ENCODE peak calls at places on chromosome 21, in seven cellular contexts. One of them, this sample, is unnamed.
A peak's percentile ranks its signal among the peaks of the same experiment; 100 is the strongest.

GRCh38 chr21:31714741-31715365 is 17.1 kb downstream of the SCAF4 start:
- DNase-seq in stimulated activated CD8-positive, alpha-beta memory T cell treated with anti-CD3 and anti-CD28 coated beads, Interleukin-4, amount 100 ng/mL, for 48 hours: no peak
- DNase-seq in MV-4-11: no peak
- DNase-seq in kidney tubule cell: no peak
- DNase-seq in iPS-NIHi11: no peak
- DNase-seq in Caki2: no peak
- DNase-seq in effector memory CD4-positive, alpha-beta T cell: no peak
- DNase-seq in this sample: no peak

GRCh38 chr21:46122241-46122671 is 24.3 kb downstream of the COL6A2 start:
- DNase-seq in stimulated activated CD8-positive, alpha-beta memory T cell treated with anti-CD3 and anti-CD28 coated beads, Interleukin-4, amount 100 ng/mL, for 48 hours: no peak
- DNase-seq in MV-4-11: no peak
- DNase-seq in kidney tubule cell: no peak
- DNase-seq in iPS-NIHi11: no peak
- DNase-seq in Caki2: no peak
- DNase-seq in effector memory CD4-positive, alpha-beta T cell: no peak
- DNase-seq in this sample: peak; percentile 92

GRCh38 chr21:15065381-15066230 is 806 bp upstream of the NRIP1 start:
- DNase-seq in stimulated activated CD8-positive, alpha-beta memory T cell treated with anti-CD3 and anti-CD28 coated beads, Interleukin-4, amount 100 ng/mL, for 48 hours: peak; percentile 71
- DNase-seq in MV-4-11: peak; percentile 90
- DNase-seq in kidney tubule cell: peak; percentile 82
- DNase-seq in iPS-NIHi11: peak; percentile 53
- DNase-seq in Caki2: peak; percentile 77
- DNase-seq in effector memory CD4-positive, alpha-beta T cell: peak; percentile 51
- DNase-seq in this sample: peak; percentile 51

GRCh38 chr21:43657355-43658093 is 1.8 kb downstream of the HSF2BP start:
- DNase-seq in stimulated activated CD8-positive, alpha-beta memory T cell treated with anti-CD3 and anti-CD28 coated beads, Interleukin-4, amount 100 ng/mL, for 48 hours: no peak
- DNase-seq in MV-4-11: no peak
- DNase-seq in kidney tubule cell: no peak
- DNase-seq in iPS-NIHi11: no peak
- DNase-seq in Caki2: no peak
- DNase-seq in effector memory CD4-positive, alpha-beta T cell: no peak
- DNase-seq in this sample: no peak

GRCh38 chr21:16713331-16714114 is 799.3 kb upstream of the CXADR start:
- DNase-seq in stimulated activated CD8-positive, alpha-beta memory T cell treated with anti-CD3 and anti-CD28 coated beads, Interleukin-4, amount 100 ng/mL, for 48 hours: no peak
- DNase-seq in MV-4-11: no peak
- DNase-seq in kidney tubule cell: no peak
- DNase-seq in iPS-NIHi11: no peak
- DNase-seq in Caki2: no peak
- DNase-seq in effector memory CD4-positive, alpha-beta T cell: no peak
- DNase-seq in this sample: no peak

GRCh38 chr21:21103692-21104091 is 105.5 kb downstream of the NCAM2 start:
- DNase-seq in stimulated activated CD8-positive, alpha-beta memory T cell treated with anti-CD3 and anti-CD28 coated beads, Interleukin-4, amount 100 ng/mL, for 48 hours: no peak
- DNase-seq in MV-4-11: no peak
- DNase-seq in kidney tubule cell: no peak
- DNase-seq in iPS-NIHi11: no peak
- DNase-seq in Caki2: no peak
- DNase-seq in effector memory CD4-positive, alpha-beta T cell: no peak
- DNase-seq in this sample: no peak

GRCh38 chr21:31354604-31355443 is 10.8 kb upstream of the TIAM1 start:
- DNase-seq in stimulated activated CD8-positive, alpha-beta memory T cell treated with anti-CD3 and anti-CD28 coated beads, Interleukin-4, amount 100 ng/mL, for 48 hours: peak; percentile 81
- DNase-seq in MV-4-11: no peak
- DNase-seq in kidney tubule cell: peak; percentile 96
- DNase-seq in iPS-NIHi11: no peak
- DNase-seq in Caki2: peak; percentile 83
- DNase-seq in effector memory CD4-positive, alpha-beta T cell: peak; percentile 53
- DNase-seq in this sample: peak; percentile 95

GRCh38 chr21:26445440-26445839 is 127.6 kb downstream of the CYYR1 start:
- DNase-seq in stimulated activated CD8-positive, alpha-beta memory T cell treated with anti-CD3 and anti-CD28 coated beads, Interleukin-4, amount 100 ng/mL, for 48 hours: no peak
- DNase-seq in MV-4-11: no peak
- DNase-seq in kidney tubule cell: no peak
- DNase-seq in iPS-NIHi11: no peak
- DNase-seq in Caki2: no peak
- DNase-seq in effector memory CD4-positive, alpha-beta T cell: no peak
- DNase-seq in this sample: no peak

GRCh38 chr21:29347274-29347681 is 48.6 kb downstream of the BACH1 start:
- DNase-seq in stimulated activated CD8-positive, alpha-beta memory T cell treated with anti-CD3 and anti-CD28 coated beads, Interleukin-4, amount 100 ng/mL, for 48 hours: no peak
- DNase-seq in MV-4-11: peak; percentile 60
- DNase-seq in kidney tubule cell: no peak
- DNase-seq in iPS-NIHi11: no peak
- DNase-seq in Caki2: no peak
- DNase-seq in effector memory CD4-positive, alpha-beta T cell: no peak
- DNase-seq in this sample: no peak

GRCh38 chr21:27802816-27803475 is 836.1 kb upstream of the ADAMTS5 start:
- DNase-seq in stimulated activated CD8-positive, alpha-beta memory T cell treated with anti-CD3 and anti-CD28 coated beads, Interleukin-4, amount 100 ng/mL, for 48 hours: peak; percentile 38
- DNase-seq in MV-4-11: peak; percentile 62
- DNase-seq in kidney tubule cell: peak; percentile 56
- DNase-seq in iPS-NIHi11: peak; percentile 60
- DNase-seq in Caki2: peak; percentile 50
- DNase-seq in effector memory CD4-positive, alpha-beta T cell: no peak
- DNase-seq in this sample: peak; percentile 58

GRCh38 chr21:41141031-41141457 is 26.9 kb upstream of the BACE2 start:
- DNase-seq in stimulated activated CD8-positive, alpha-beta memory T cell treated with anti-CD3 and anti-CD28 coated beads, Interleukin-4, amount 100 ng/mL, for 48 hours: no peak
- DNase-seq in MV-4-11: no peak
- DNase-seq in kidney tubule cell: peak; percentile 96
- DNase-seq in iPS-NIHi11: no peak
- DNase-seq in Caki2: peak; percentile 16
- DNase-seq in effector memory CD4-positive, alpha-beta T cell: no peak
- DNase-seq in this sample: peak; percentile 37

GRCh38 chr21:40047211-40047610 is 180.0 kb downstream of the PCP4 start:
- DNase-seq in stimulated activated CD8-positive, alpha-beta memory T cell treated with anti-CD3 and anti-CD28 coated beads, Interleukin-4, amount 100 ng/mL, for 48 hours: no peak
- DNase-seq in MV-4-11: no peak
- DNase-seq in kidney tubule cell: peak; percentile 8
- DNase-seq in iPS-NIHi11: no peak
- DNase-seq in Caki2: no peak
- DNase-seq in effector memory CD4-positive, alpha-beta T cell: no peak
- DNase-seq in this sample: no peak

GRCh38 chr21:40846057-40846456 is 901 bp downstream of the DSCAM start:
- DNase-seq in stimulated activated CD8-positive, alpha-beta memory T cell treated with anti-CD3 and anti-CD28 coated beads, Interleukin-4, amount 100 ng/mL, for 48 hours: no peak
- DNase-seq in MV-4-11: no peak
- DNase-seq in kidney tubule cell: peak; percentile 23
- DNase-seq in iPS-NIHi11: no peak
- DNase-seq in Caki2: no peak
- DNase-seq in effector memory CD4-positive, alpha-beta T cell: no peak
- DNase-seq in this sample: no peak

GRCh38 chr21:26715878-26716506 is 129.2 kb downstream of the ADAMTS1 start:
- DNase-seq in stimulated activated CD8-positive, alpha-beta memory T cell treated with anti-CD3 and anti-CD28 coated beads, Interleukin-4, amount 100 ng/mL, for 48 hours: peak; percentile 46
- DNase-seq in MV-4-11: no peak
- DNase-seq in kidney tubule cell: peak; percentile 59
- DNase-seq in iPS-NIHi11: peak; percentile 83
- DNase-seq in Caki2: peak; percentile 36
- DNase-seq in effector memory CD4-positive, alpha-beta T cell: no peak
- DNase-seq in this sample: peak; percentile 48

GRCh38 chr21:37916795-37917142 is 512 bp upstream of the KCNJ6 start:
- DNase-seq in stimulated activated CD8-positive, alpha-beta memory T cell treated with anti-CD3 and anti-CD28 coated beads, Interleukin-4, amount 100 ng/mL, for 48 hours: no peak
- DNase-seq in MV-4-11: no peak
- DNase-seq in kidney tubule cell: peak; percentile 5
- DNase-seq in iPS-NIHi11: peak; percentile 83
- DNase-seq in Caki2: no peak
- DNase-seq in effector memory CD4-positive, alpha-beta T cell: no peak
- DNase-seq in this sample: no peak

GRCh38 chr21:21845901-21846396 is 847.7 kb downstream of the NCAM2 start:
- DNase-seq in stimulated activated CD8-positive, alpha-beta memory T cell treated with anti-CD3 and anti-CD28 coated beads, Interleukin-4, amount 100 ng/mL, for 48 hours: no peak
- DNase-seq in MV-4-11: no peak
- DNase-seq in kidney tubule cell: no peak
- DNase-seq in iPS-NIHi11: no peak
- DNase-seq in Caki2: no peak
- DNase-seq in effector memory CD4-positive, alpha-beta T cell: no peak
- DNase-seq in this sample: no peak

GRCh38 chr21:40905251-40905650 is 58.3 kb upstream of the DSCAM start:
- DNase-seq in stimulated activated CD8-positive, alpha-beta memory T cell treated with anti-CD3 and anti-CD28 coated beads, Interleukin-4, amount 100 ng/mL, for 48 hours: no peak
- DNase-seq in MV-4-11: no peak
- DNase-seq in kidney tubule cell: no peak
- DNase-seq in iPS-NIHi11: no peak
- DNase-seq in Caki2: no peak
- DNase-seq in effector memory CD4-positive, alpha-beta T cell: no peak
- DNase-seq in this sample: no peak

GRCh38 chr21:38460171-38460742 is 38.0 kb downstream of the ERG start:
- DNase-seq in stimulated activated CD8-positive, alpha-beta memory T cell treated with anti-CD3 and anti-CD28 coated beads, Interleukin-4, amount 100 ng/mL, for 48 hours: no peak
- DNase-seq in MV-4-11: no peak
- DNase-seq in kidney tubule cell: no peak
- DNase-seq in iPS-NIHi11: no peak
- DNase-seq in Caki2: no peak
- DNase-seq in effector memory CD4-positive, alpha-beta T cell: no peak
- DNase-seq in this sample: peak; percentile 58

GRCh38 chr21:44916965-44917364 is 3.7 kb downstream of the ITGB2 start:
- DNase-seq in stimulated activated CD8-positive, alpha-beta memory T cell treated with anti-CD3 and anti-CD28 coated beads, Interleukin-4, amount 100 ng/mL, for 48 hours: no peak
- DNase-seq in MV-4-11: no peak
- DNase-seq in kidney tubule cell: peak; percentile 39
- DNase-seq in iPS-NIHi11: no peak
- DNase-seq in Caki2: no peak
- DNase-seq in effector memory CD4-positive, alpha-beta T cell: no peak
- DNase-seq in this sample: peak; percentile 32

This sample was measured in HT1080.